ENCODE peak calls at places on chromosomes 6 and 20, in six cellular contexts. G is left lung; W is HCT116; Q is CD8-positive, alpha-beta T cell; E is H9; M is heart left ventricle. Y is an unnamed sample.

GRCh38 chr20:48284837-48285236 is 499.6 kb upstream of the SULF2 start:
- DNase-seq in E (no peak), W (no peak), M (no peak), Q (no peak), G (no peak), Y (no peak)

GRCh38 chr20:43716123-43716522 is 10.7 kb downstream of the GTSF1L start:
- DNase-seq in W (no peak), G (no peak), M (no peak), E (no peak), Q (no peak), Y (no peak)

GRCh38 chr6:114000066-114000465 is 29.1 kb upstream of the HDAC2 start:
- DNase-seq in E (no peak), W (no peak), M (no peak), Q (no peak), G (no peak), Y (no peak)

GRCh38 chr20:12153616-12154015 is 235.9 kb downstream of the BTBD3 start:
- DNase-seq in G (no peak), M (no peak), W (no peak), Q (no peak), E (no peak), Y (no peak)

GRCh38 chr6:31829633-31830492 is 2.3 kb downstream of the HSPA1B start:
- DNase-seq in M (no peak), G (no peak), W (no peak), Q (no peak), E (no peak), Y (peak; percentile 61)

GRCh38 chr6:119337252-119337651 is 12.3 kb downstream of the MAN1A1 start:
- DNase-seq in G (no peak), W (no peak), M (no peak), E (no peak), Q (no peak), Y (no peak)

GRCh38 chr20:58888521-58889333 is 36.2 kb downstream of the GNAS start:
- DNase-seq in M (peak; percentile 86), E (peak; percentile 90), W (no peak), G (peak; percentile 92), Q (peak; percentile 88), Y (peak; percentile 90)

GRCh38 chr6:25311251-25311910 is 32.2 kb downstream of the CARMIL1 start:
- DNase-seq in Q (no peak), W (peak; percentile 60), G (no peak), E (no peak), M (no peak), Y (no peak)

GRCh38 chr6:25053875-25054371 is 118.2 kb upstream of the RIPOR2 start:
- DNase-seq in E (no peak), W (no peak), M (no peak), G (no peak), Q (no peak), Y (no peak)

GRCh38 chr6:166639921-166640320 is 12.9 kb upstream of the RPS6KA2 start:
- DNase-seq in M (no peak), G (no peak), W (no peak), Q (no peak), E (no peak), Y (no peak)
- H3K4me1 ChIP-seq in M (peaks cover 48% of the 10 kb centered on the region), G (no peaks in the 10 kb centered on the region), W (peaks cover 28% of the 10 kb centered on the region), Q (peaks cover 5% of the 10 kb centered on the region), E (no peaks in the 10 kb centered on the region), Y (no peaks in the 10 kb centered on the region)

DNA sequence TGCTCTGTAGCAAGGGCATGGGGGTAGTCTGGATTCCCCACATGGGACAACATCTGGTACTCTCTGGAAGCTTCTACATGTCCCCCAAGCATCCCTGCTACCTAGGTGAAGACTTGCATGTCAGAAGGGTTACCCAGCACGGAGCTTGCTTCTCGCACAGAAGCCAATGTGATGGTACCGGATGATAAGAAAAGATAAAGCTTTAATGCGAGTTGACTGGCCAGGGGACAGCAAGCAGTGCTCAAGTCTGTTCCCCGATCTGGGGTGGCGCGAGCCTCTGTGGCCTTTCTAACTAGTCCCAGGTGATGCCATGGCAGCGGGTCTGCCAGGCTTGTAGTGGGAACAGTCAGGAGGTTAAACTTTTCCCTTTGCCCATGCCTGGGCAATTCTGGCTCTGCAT is 70.0 kb upstream of the TIAM2 start:
- DNase-seq in M (no peak), W (no peak), E (no peak), G (no peak), Q (no peak), Y (no peak)
- H3K4me1 ChIP-seq in M (no peaks in the 10 kb centered on the region), W (no peaks in the 10 kb centered on the region), E (no peaks in the 10 kb centered on the region), G (no peaks in the 10 kb centered on the region), Q (no peaks in the 10 kb centered on the region), Y (peaks cover 9% of the 10 kb centered on the region)

DNA sequence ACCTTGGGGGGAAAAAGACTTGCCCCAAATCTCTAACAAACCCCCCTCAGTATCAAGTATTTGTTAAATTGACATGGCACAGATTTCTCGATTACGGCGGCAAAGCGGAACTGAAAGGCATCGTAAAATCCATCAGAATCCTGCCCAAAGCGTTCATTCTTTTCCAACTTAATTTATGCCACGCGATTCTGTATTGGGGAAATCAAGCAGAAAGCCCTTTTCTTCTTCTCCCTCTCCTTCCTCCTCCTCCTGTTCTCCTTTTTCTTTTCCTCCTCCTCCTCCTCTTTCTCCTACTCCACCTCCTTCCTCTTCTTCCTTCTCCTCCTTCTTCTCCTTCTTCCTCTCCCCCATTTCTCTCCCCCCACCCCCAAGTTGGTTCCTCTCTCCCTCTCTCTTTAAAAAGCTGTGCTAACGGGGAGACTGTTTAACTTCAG is 2.5 kb upstream of the DLL1 start:
- DNase-seq in M (no peak), W (no peak), E (no peak), G (no peak), Q (no peak), Y (no peak)
- H3K4me1 ChIP-seq in M (peaks cover 44% of the 10 kb centered on the region), W (peaks cover 21% of the 10 kb centered on the region), E (peaks cover 5% of the 10 kb centered on the region), G (peaks cover 32% of the 10 kb centered on the region), Q (peaks cover 52% of the 10 kb centered on the region), Y (peaks cover 46% of the 10 kb centered on the region)

DNA sequence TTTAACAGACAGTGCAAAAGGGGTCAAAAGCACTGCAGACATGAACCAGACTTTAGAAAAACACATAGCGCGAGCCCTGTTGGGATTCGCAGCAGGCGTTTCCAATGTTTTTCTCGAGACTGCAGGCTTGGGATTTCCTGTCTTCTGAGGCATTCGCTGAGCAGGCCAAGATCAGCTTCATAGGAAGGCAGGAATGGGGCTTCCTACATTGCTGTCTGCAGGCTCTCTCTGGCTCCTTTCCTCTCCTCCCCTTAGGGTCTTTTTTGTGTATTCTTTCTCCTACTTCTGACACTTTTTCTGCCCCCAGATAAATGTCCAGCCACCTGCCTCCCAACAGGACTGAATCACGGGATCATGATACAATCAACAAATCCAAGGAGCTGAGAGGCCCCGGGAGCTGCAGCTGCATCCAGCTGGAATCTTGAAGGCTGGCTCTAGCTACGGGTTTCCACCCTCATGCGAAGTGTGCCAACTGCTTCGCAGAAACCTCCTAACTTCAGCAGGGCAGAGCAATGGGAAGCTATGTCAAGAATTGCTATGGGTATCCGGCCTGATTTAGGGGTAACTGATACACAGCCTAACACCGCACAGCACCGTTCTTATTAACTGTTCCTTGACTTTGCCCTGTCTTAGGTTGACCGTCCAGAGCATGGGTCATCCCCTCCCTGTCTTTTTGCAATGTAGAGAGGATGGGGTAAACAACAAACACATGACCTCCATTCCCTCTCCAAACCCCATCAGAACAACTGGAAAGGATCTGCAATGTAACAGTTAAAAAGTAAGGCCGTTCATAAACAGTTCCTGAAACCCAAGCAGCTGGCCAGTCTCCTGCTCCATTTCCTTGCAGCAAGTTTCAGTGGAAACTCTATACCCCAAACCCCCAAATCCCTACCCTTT is 31.6 kb downstream of the SNX5 start:
- DNase-seq in Q (no peak), M (peak; percentile 60), G (no peak), E (no peak), W (no peak), Y (peak; percentile 55)
- H3K4me1 ChIP-seq in Q (peaks cover 12% of the 10 kb centered on the region), M (peaks cover 35% of the 10 kb centered on the region), G (peaks cover 17% of the 10 kb centered on the region), E (peaks cover 7% of the 10 kb centered on the region), W (peaks cover 11% of the 10 kb centered on the region), Y (peaks cover 55% of the 10 kb centered on the region)

GRCh38 chr20:35087355-35087754 is 5.3 kb downstream of the TRPC4AP start:
- DNase-seq in W (no peak), Q (no peak), E (no peak), G (no peak), M (no peak), Y (no peak)

GRCh38 chr20:35088231-35088794 is 4.3 kb downstream of the TRPC4AP start:
- DNase-seq in Q (no peak), M (no peak), G (no peak), W (no peak), E (no peak), Y (no peak)

GRCh38 chr20:35092524-35093244 is at the start of gene TRPC4AP:
- DNase-seq in G (peak; percentile 99), Q (peak; percentile 93), M (peak; percentile 91), W (peak; percentile 76), E (peak; percentile 91), Y (peak; percentile 93)

GRCh38 chr20:35093245-35093884 is 758 bp upstream of the TRPC4AP start:
- DNase-seq in E (no peak), W (no peak), G (no peak), Q (no peak), M (no peak), Y (no peak)

GRCh38 chr20:35091808-35092523 is 641 bp downstream of the TRPC4AP start:
- DNase-seq in G (no peak), E (no peak), M (no peak), Q (peak; percentile 50), W (no peak), Y (no peak)
- H3K4me1 ChIP-seq in G (peaks cover 4% of the 10 kb centered on the region), E (no peaks in the 10 kb centered on the region), M (peaks cover 42% of the 10 kb centered on the region), Q (peaks cover 42% of the 10 kb centered on the region), W (peaks cover 36% of the 10 kb centered on the region), Y (peaks cover 25% of the 10 kb centered on the region)

GRCh38 chr6:132475925-132476324 is 37.0 kb downstream of the STX7 start:
- DNase-seq in Q (no peak), E (no peak), M (no peak), G (no peak), W (no peak), Y (no peak)
- H3K4me1 ChIP-seq in Q (no peaks in the 10 kb centered on the region), E (no peaks in the 10 kb centered on the region), M (peaks cover 2% of the 10 kb centered on the region), G (no peaks in the 10 kb centered on the region), W (no peaks in the 10 kb centered on the region), Y (no peaks in the 10 kb centered on the region)

DNA sequence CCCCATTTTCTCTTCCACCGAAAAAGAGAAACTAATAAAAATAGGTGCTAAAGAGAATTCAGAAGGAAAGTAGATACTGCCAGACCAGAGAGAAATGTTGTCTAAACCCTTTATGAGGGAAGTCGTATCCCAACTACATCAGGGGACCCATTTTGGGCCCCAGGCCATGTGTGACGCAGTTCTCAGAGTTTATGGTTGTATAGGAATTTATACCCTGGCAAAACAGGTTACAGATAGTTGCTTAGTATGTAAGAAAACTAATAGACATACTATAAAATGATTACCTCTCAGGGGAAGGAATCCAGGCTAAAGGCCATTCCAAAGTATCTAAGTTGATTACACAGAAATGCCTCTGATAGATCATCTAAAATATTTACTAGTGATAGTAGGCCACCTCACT is 28.6 kb upstream of the SLC52A3 start:
- DNase-seq in Q (no peak), M (no peak), W (no peak), E (no peak), G (no peak), Y (no peak)
- H3K4me1 ChIP-seq in Q (no peaks in the 10 kb centered on the region), M (no peaks in the 10 kb centered on the region), W (no peaks in the 10 kb centered on the region), E (peaks cover 3% of the 10 kb centered on the region), G (no peaks in the 10 kb centered on the region), Y (no peaks in the 10 kb centered on the region)